ENCODE peak calls at places on chromosomes 13 and 19, in five cellular contexts. V is activated CD8-positive, alpha-beta memory T cell treated with anti-CD3 and anti-CD28 coated beads, Interleukin-2, amount 50 U/mL, for 4 hours; X is stimulated activated CD8-positive, alpha-beta memory T cell treated with anti-CD3 and anti-CD28 coated beads, Interleukin-7, amount 100 ng/mL, for 24 hours; W is cardiac muscle cell; M is activated T-helper 1 cell treated with anti-CD3 and anti-CD28 coated beads, Interleukin-2, amount 50 U/mL, for 16 hours. N is an unnamed sample.

GRCh38 chr19:6674868-6675305 is 4.9 kb upstream of the TNFSF14 start:
- DNase-seq in V (peak), X (peak), W (no peak), M (peak), N (peak)

GRCh38 chr13:31322025-31322424 is 122.2 kb downstream of the B3GLCT start:
- DNase-seq in V (no peak), X (no peak), W (peak), M (no peak), N (no peak)

GRCh38 chr13:75836441-75836840 is 200.3 kb downstream of the LMO7 start:
- DNase-seq in V (no peak), X (no peak), W (no peak), M (no peak), N (no peak)

GRCh38 chr13:103140001-103140671 is 73.9 kb upstream of the SLC10A2 start:
- DNase-seq in V (no peak), X (no peak), W (peak), M (no peak), N (no peak)

GRCh38 chr19:4278460-4278901 is 585 bp upstream of the SHD start:
- DNase-seq in V (no peak), X (no peak), W (peak), M (no peak), N (no peak)

GRCh38 chr13:97243915-97244820 is 22.0 kb downstream of the MBNL2 start:
- DNase-seq in V (no peak), X (no peak), W (no peak), M (no peak), N (no peak)

GRCh38 chr19:51107406-51108065 is 673 bp downstream of the CTU1 start:
- DNase-seq in V (no peak), X (no peak), W (no peak), M (no peak), N (peak)

GRCh38 chr19:5591476-5591875 is 23.7 kb upstream of the TINCR start:
- DNase-seq in V (no peak), X (no peak), W (no peak), M (no peak), N (no peak)

GRCh38 chr13:97004096-97004876 is 10.0 kb upstream of the OXGR1 start:
- DNase-seq in V (no peak), X (no peak), W (no peak), M (no peak), N (no peak)

GRCh38 chr19:10418281-10419199 is 1.8 kb upstream of the PDE4A start:
- DNase-seq in V (no peak), X (no peak), W (peak), M (no peak), N (peak)

GRCh38 chr19:5775668-5776309 is 8.8 kb downstream of the PRR22 start:
- DNase-seq in V (no peak), X (no peak), W (no peak), M (no peak), N (no peak)

GRCh38 chr13:35481777-35482176 is 5.3 kb upstream of the MAB21L1 start:
- DNase-seq in V (no peak), X (no peak), W (no peak), M (no peak), N (no peak)

GRCh38 chr13:60397693-60398437 is 845 bp downstream of the TDRD3 start:
- DNase-seq in V (no peak), X (peak), W (peak), M (no peak), N (peak)

GRCh38 chr13:91141619-91142061 is 205.8 kb upstream of the MIR17HG start:
- DNase-seq in V (no peak), X (no peak), W (no peak), M (no peak), N (no peak)

GRCh38 chr13:110944121-110944967 is 29.5 kb upstream of the ANKRD10 start:
- DNase-seq in V (no peak), X (no peak), W (peak), M (no peak), N (no peak)

GRCh38 chr13:31431722-31432137 is 232.0 kb downstream of the B3GLCT start:
- DNase-seq in V (peak), X (peak), W (peak), M (no peak), N (peak)

GRCh38 chr13:30862707-30863106 is 43.4 kb upstream of the MEDAG start:
- DNase-seq in V (no peak), X (no peak), W (no peak), M (no peak), N (no peak)

GRCh38 chr19:2282062-2282861 is at the start of gene PEAK3:
- DNase-seq in V (no peak), X (no peak), W (peak), M (no peak), N (no peak)

GRCh38 chr13:20193142-20193923 is 595 bp upstream of the GJB2 start:
- DNase-seq in V (no peak), X (no peak), W (no peak), M (no peak), N (no peak)

GRCh38 chr13:20902438-20903163 is at the start of gene XPO4:
- DNase-seq in V (peak), X (peak), W (peak), M (peak), N (peak)

GRCh38 chr19:46731007-46731501 is 14.1 kb upstream of the PRKD2 start:
- DNase-seq in V (no peak), X (no peak), W (no peak), M (no peak), N (no peak)

GRCh38 chr13:33377825-33378224 is 92.3 kb upstream of the STARD13 start:
- DNase-seq in V (no peak), X (no peak), W (no peak), M (no peak), N (no peak)

GRCh38 chr13:66657165-66657895 is 572.8 kb downstream of the PCDH9 start:
- DNase-seq in V (no peak), X (no peak), W (no peak), M (no peak), N (no peak)

GRCh38 chr13:43235028-43235427 is 211.6 kb downstream of the DNAJC15 start:
- DNase-seq in V (no peak), X (no peak), W (no peak), M (no peak), N (no peak)

N was measured in activated naive CD4-positive, alpha-beta T cell treated with anti-CD3 and anti-CD28 coated beads, Interleukin-2, amount 50 U/mL, for 16 hours.